ENCODE peak calls at places on chromosome 10, in five cellular contexts. R is GM23248, C is fibroblast of lung, O is HCT116, A is GM23338. E is an unnamed sample.
A peak's percentile ranks its signal among the peaks of the same experiment; 100 is the strongest.

GRCh38 chr10:32984003-32984600 is 26.1 kb upstream of the ITGB1 start:
- DNase-seq in R (no peak), C (no peak), O (no peak), A (no peak), E (no peak)

GRCh38 chr10:308101-308500 is 172.8 kb downstream of the ZMYND11 start:
- DNase-seq in C (no peak), R (no peak), A (no peak), O (no peak), E (no peak)

GRCh38 chr10:18100664-18101063 is 39.6 kb upstream of the CACNB2 start:
- DNase-seq in C (no peak), A (no peak), O (no peak), R (peak; percentile 40), E (no peak)

GRCh38 chr10:31999261-31999660 is 57.0 kb downstream of the KIF5B start:
- DNase-seq in R (no peak), O (no peak), C (peak; percentile 45), A (no peak), E (no peak)

GRCh38 chr10:131799429-131799828 is 101.4 kb upstream of the PPP2R2D start:
- DNase-seq in A (no peak), C (no peak), R (no peak), O (no peak), E (no peak)

GRCh38 chr10:73858750-73859439 is 15.5 kb downstream of the CAMK2G start:
- DNase-seq in C (no peak), A (no peak), O (no peak), R (no peak), E (no peak)

GRCh38 chr10:83542774-83543291 is 596.5 kb upstream of the GHITM start:
- DNase-seq in C (peak; percentile 84), R (no peak), O (no peak), A (no peak), E (no peak)

GRCh38 chr10:108424656-108425055 is 1260.2 kb upstream of the SORCS1 start:
- DNase-seq in R (peak; percentile 82), O (no peak), A (no peak), C (peak; percentile 72), E (no peak)

GRCh38 chr10:111360260-111360925 is 283.6 kb downstream of the ADRA2A start:
- DNase-seq in C (no peak), A (peak; percentile 83), O (peak; percentile 64), R (peak; percentile 62), E (peak; percentile 60)

GRCh38 chr10:133274751-133275682 is 1.7 kb downstream of the ADAM8 start:
- DNase-seq in O (no peak), C (peak; percentile 16), A (no peak), R (peak; percentile 23), E (peak; percentile 42)

GRCh38 chr10:96358851-96359540 is at the start of gene OPALIN:
- DNase-seq in A (no peak), O (no peak), C (no peak), R (no peak), E (no peak)

GRCh38 chr10:681670-682318 is 7.7 kb downstream of the DIP2C start:
- DNase-seq in A (no peak), O (no peak), R (peak; percentile 30), C (peak; percentile 52), E (no peak)

GRCh38 chr10:34666008-34666700 is 148.9 kb downstream of the PARD3 start:
- DNase-seq in R (peak; percentile 96), O (peak; percentile 77), C (peak; percentile 92), A (peak; percentile 65), E (peak; percentile 85)

GRCh38 chr10:31932838-31933237 is 4.2 kb upstream of the ARHGAP12 start:
- DNase-seq in O (no peak), R (peak; percentile 38), A (no peak), C (no peak), E (no peak)

DNA sequence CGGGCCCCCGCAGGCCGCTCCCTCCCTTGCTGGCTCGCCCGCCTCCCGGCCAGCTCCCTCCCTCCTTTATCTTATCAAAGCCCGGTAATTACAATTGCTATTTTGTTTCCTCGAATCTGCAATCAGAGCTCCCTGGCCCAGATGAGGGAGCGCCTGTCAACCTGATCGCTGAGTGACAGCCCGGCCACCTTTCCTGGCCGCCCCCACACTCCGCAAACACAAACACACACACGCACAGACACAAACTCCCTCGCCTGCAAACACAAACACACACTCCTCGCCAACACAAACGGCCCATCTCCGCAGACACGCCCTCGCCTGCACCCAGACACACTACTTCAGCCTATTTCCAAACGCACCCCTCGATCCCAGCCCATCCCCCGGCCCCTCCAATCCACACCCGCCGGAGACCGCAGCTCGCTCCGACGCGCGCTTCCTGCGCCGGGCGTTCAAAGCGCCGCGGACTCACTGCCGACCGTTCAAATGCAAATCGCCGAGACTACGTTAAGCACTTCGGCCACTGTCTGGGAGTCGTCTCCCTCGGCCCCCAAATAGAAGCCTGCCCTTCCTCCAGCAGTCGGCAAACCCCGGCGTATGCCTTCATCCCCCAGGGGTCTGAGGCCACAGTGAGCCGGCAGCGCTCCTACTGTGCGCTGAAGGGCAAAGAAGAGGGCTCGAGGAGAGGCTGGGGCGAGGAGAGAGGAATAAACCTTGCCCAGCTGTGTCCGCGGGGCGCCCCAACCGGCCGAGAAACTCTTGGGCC is 3.0 kb upstream of the FGF8 start:
- DNase-seq in A (peak; percentile 96), O (no peak), R (peak; percentile 60), C (peak; percentile 39), E (peak; percentile 72)
- TF ChIP-seq EZH2 in A (no peak), O (no peak), R (no peak), C (no peak), E (peak; percentile 69)

GRCh38 chr10:36366843-36367242 is 724.7 kb upstream of the FZD8 start:
- DNase-seq in C (peak; percentile 18), A (no peak), R (no peak), O (no peak), E (no peak)
- TF ChIP-seq EZH2 in C (no peak), A (no peak), R (no peak), O (no peak), E (no peak)

GRCh38 chr10:101222247-101222531 is 7.1 kb downstream of the LBX1 start:
- DNase-seq in A (no peak), O (no peak), R (no peak), C (no peak), E (no peak)

GRCh38 chr10:101222683-101223273 is 6.5 kb downstream of the LBX1 start:
- DNase-seq in C (no peak), O (no peak), R (peak; percentile 56), A (peak; percentile 49), E (no peak)

GRCh38 chr10:101219946-101220451 is 9.3 kb downstream of the LBX1 start:
- DNase-seq in C (no peak), O (no peak), R (no peak), A (no peak), E (no peak)

GRCh38 chr10:101223274-101224059 is 5.8 kb downstream of the LBX1 start:
- DNase-seq in R (peak; percentile 44), C (no peak), A (peak; percentile 71), O (no peak), E (no peak)

GRCh38 chr10:101221479-101222246 is 7.6 kb downstream of the LBX1 start:
- DNase-seq in O (no peak), R (no peak), A (no peak), C (no peak), E (no peak)
- TF ChIP-seq EZH2 in O (no peak), R (no peak), A (peak; percentile 79), C (peak; percentile 67), E (no peak)

GRCh38 chr10:127736222-127736914 is 617 bp upstream of the FOXI2 start:
- DNase-seq in R (no peak), A (peak; percentile 57), O (no peak), C (no peak), E (no peak)

GRCh38 chr10:127738512-127739424 is 1.8 kb downstream of the FOXI2 start:
- DNase-seq in C (no peak), R (no peak), O (no peak), A (peak; percentile 53), E (no peak)

GRCh38 chr10:127736915-127737562 is at the start of gene FOXI2:
- DNase-seq in A (peak; percentile 90), O (no peak), R (no peak), C (no peak), E (no peak)

GRCh38 chr10:127735723-127736221 is 1.2 kb upstream of the FOXI2 start:
- DNase-seq in O (no peak), A (peak; percentile 76), R (no peak), C (no peak), E (no peak)

DNA sequence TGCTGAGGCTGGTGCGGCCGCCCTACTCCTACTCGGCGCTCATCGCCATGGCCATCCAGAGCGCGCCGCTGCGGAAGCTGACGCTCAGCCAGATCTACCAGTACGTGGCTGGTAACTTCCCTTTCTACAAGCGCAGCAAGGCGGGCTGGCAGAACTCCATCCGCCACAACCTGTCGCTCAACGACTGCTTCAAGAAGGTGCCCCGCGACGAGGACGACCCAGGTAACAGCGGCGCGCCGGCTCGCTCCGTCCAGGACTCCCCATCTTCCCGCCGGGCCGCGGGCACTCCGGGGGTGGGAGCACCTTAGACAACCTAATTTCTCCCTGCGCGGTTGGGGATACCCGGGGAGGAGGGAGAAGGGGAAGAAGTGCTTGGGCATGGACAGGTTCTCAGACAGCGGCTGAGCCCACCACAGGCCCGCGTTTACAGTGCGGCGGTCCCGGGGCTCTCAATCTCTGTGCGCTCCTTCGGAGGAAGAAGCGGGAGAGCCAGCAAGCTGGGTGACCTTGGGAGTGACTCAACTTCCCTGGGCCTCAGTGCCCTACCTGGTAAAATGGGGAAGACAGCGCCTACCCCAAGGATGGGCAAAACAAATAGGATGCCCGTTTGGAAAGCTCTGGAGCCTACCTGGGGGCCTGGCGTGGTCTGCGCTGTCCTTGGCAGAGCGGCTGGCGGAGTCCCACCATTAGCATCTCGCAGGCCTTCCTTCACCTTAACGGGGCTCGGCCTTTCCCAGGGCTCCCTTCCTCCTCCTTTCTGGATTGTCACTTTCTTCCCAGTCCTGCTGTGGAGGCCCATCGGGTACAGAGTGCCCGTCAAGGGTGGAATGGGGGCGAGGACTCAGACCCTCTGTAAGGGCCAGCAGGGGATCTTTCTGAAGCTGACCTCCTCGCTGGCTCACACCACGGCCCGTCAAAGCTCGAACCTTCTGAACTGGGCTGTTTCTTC is 852 bp downstream of the FOXI2 start:
- DNase-seq in C (no peak), R (no peak), A (peak; percentile 31), O (no peak), E (peak; percentile 10)
- TF ChIP-seq EZH2 in C (no peak), R (no peak), A (peak; percentile 90), O (no peak), E (peak; percentile 80)

GRCh38 chr10:102241444-102242117 is at the start of gene PITX3:
- DNase-seq in A (peak; percentile 98), C (peak; percentile 84), R (peak; percentile 94), O (peak; percentile 90), E (peak; percentile 97)

GRCh38 chr10:102242118-102242485 is 790 bp upstream of the PITX3 start:
- DNase-seq in C (no peak), A (peak; percentile 20), O (no peak), R (peak; percentile 52), E (no peak)

GRCh38 chr10:102241037-102241443 is 272 bp downstream of the PITX3 start:
- DNase-seq in A (no peak), O (no peak), R (no peak), C (no peak), E (no peak)

GRCh38 chr10:102243304-102243703 is 2.0 kb upstream of the PITX3 start:
- DNase-seq in C (peak; percentile 74), R (peak; percentile 89), O (no peak), A (no peak), E (no peak)

GRCh38 chr10:102240467-102241036 is 760 bp downstream of the PITX3 start:
- DNase-seq in A (peak; percentile 48), R (peak; percentile 38), O (no peak), C (no peak), E (no peak)
- TF ChIP-seq EZH2 in A (peak; percentile 62), R (no peak), O (no peak), C (peak; percentile 62), E (no peak)

E was measured in hepatocyte.